ENCODE peak calls at places on chromosomes 6 and 20, in four cellular contexts. Z is transverse colon, T is endothelial cell of umbilical vein, F is tibial nerve. U is an unnamed sample.

GRCh38 chr6:158564243-158565121 is 4.6 kb downstream of the TMEM181 start:
- DNase-seq in Z (peak; percentile 26), T (no peak), F (no peak), U (no peak)

GRCh38 chr6:168121308-168121665 is 42.3 kb upstream of the FRMD1 start:
- DNase-seq in Z (no peak), T (no peak), F (no peak), U (no peak)

GRCh38 chr6:45923831-45924391 is 91.7 kb downstream of the CLIC5 start:
- DNase-seq in Z (no peak), T (no peak), F (no peak), U (no peak)

GRCh38 chr6:35161776-35162607 is 20.9 kb upstream of the TCP11 start:
- DNase-seq in Z (no peak), T (peak; percentile 41), F (no peak), U (no peak)

GRCh38 chr6:51619042-51619799 is 468.2 kb downstream of the PKHD1 start:
- DNase-seq in Z (no peak), T (no peak), F (no peak), U (no peak)

GRCh38 chr6:140879861-140880260 is 1252.9 kb upstream of the GJE1 start:
- DNase-seq in Z (no peak), T (no peak), F (no peak), U (no peak)

GRCh38 chr6:43771210-43771857 is 1.3 kb downstream of the VEGFA start:
- DNase-seq in Z (peak; percentile 78), T (peak; percentile 67), F (peak; percentile 41), U (peak; percentile 82)

GRCh38 chr6:133083248-133083967 is 157.7 kb upstream of the EYA4 start:
- DNase-seq in Z (no peak), T (no peak), F (no peak), U (no peak)

GRCh38 chr6:11013671-11014070 is 30.4 kb downstream of the ELOVL2 start:
- DNase-seq in Z (no peak), T (no peak), F (no peak), U (no peak)

GRCh38 chr6:35474978-35475570 is 6.9 kb downstream of the RPL10A start:
- DNase-seq in Z (no peak), T (no peak), F (no peak), U (no peak)

GRCh38 chr20:34549291-34549928 is 9.1 kb upstream of the MAP1LC3A start:
- DNase-seq in Z (peak; percentile 38), T (no peak), F (no peak), U (no peak)

GRCh38 chr6:9532621-9533557 is 882.0 kb downstream of the TFAP2A start:
- DNase-seq in Z (no peak), T (no peak), F (no peak), U (no peak)

GRCh38 chr6:144006731-144007454 is 1.2 kb downstream of the PLAGL1 start:
- DNase-seq in Z (peak; percentile 10), T (peak; percentile 67), F (no peak), U (no peak)

GRCh38 chr6:20686142-20686541 is 151.9 kb downstream of the CDKAL1 start:
- DNase-seq in Z (no peak), T (no peak), F (no peak), U (no peak)

GRCh38 chr6:3455121-3455489 is 1.7 kb downstream of the SLC22A23 start:
- DNase-seq in Z (peak; percentile 55), T (no peak), F (no peak), U (no peak)

DNA sequence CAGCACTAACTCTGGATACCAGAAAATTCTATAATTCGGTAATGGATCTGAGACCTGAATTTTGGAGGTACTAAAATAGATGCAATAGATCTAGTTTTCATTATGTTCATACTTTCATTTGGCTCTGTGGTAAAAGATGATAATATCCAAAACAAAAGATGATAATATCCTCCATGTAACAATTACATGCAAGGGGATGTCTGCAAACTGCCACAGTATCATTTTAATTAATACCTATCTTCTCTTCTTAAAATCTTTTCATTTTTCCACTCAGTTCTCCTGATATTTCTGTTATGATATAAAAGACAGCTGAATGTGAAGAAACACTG is 15.6 kb downstream of the BTN2A1 start:
- DNase-seq in Z (no peak), T (no peak), F (no peak), U (no peak)
- H3K4me1 ChIP-seq in Z (peaks cover 16% of the 10 kb centered on the region), T (peaks cover 23% of the 10 kb centered on the region), F (peaks cover 22% of the 10 kb centered on the region), U (peaks cover 18% of the 10 kb centered on the region)

GRCh38 chr6:34041385-34041784 is 104.5 kb downstream of the GRM4 start:
- DNase-seq in Z (no peak), T (no peak), F (no peak), U (no peak)
- H3K27me3 ChIP-seq in Z (no peaks in the 10 kb centered on the region), T (no peaks in the 10 kb centered on the region), F (no peaks in the 10 kb centered on the region), U (no peaks in the 10 kb centered on the region)

GRCh38 chr6:73798592-73798991 is 102.6 kb downstream of the CD109 start:
- DNase-seq in Z (peak; percentile 14), T (peak; percentile 43), F (peak; percentile 19), U (peak; percentile 42)
- TF ChIP-seq CTCF in Z (peak; percentile 21), T (peak; percentile 10), F (peak; percentile 18), U (peak; percentile 20)

GRCh38 chr6:156789081-156789943 is 12.1 kb downstream of the ARID1B start:
- DNase-seq in Z (no peak), T (no peak), F (no peak), U (no peak)
- H3K4me1 ChIP-seq in Z (peaks cover 24% of the 10 kb centered on the region), T (peaks cover 11% of the 10 kb centered on the region), F (peaks cover 37% of the 10 kb centered on the region), U (peaks cover 54% of the 10 kb centered on the region)

GRCh38 chr20:63014710-63015109 is 7.9 kb upstream of the BHLHE23 start:
- DNase-seq in Z (no peak), T (no peak), F (no peak), U (no peak)

GRCh38 chr20:63017076-63017825 is 10.5 kb upstream of the BHLHE23 start:
- DNase-seq in Z (no peak), T (no peak), F (no peak), U (no peak)

GRCh38 chr20:63016514-63017075 is 9.8 kb upstream of the BHLHE23 start:
- DNase-seq in Z (no peak), T (no peak), F (no peak), U (no peak)

GRCh38 chr20:63015147-63015664 is 8.4 kb upstream of the BHLHE23 start:
- DNase-seq in Z (no peak), T (no peak), F (no peak), U (no peak)

DNA sequence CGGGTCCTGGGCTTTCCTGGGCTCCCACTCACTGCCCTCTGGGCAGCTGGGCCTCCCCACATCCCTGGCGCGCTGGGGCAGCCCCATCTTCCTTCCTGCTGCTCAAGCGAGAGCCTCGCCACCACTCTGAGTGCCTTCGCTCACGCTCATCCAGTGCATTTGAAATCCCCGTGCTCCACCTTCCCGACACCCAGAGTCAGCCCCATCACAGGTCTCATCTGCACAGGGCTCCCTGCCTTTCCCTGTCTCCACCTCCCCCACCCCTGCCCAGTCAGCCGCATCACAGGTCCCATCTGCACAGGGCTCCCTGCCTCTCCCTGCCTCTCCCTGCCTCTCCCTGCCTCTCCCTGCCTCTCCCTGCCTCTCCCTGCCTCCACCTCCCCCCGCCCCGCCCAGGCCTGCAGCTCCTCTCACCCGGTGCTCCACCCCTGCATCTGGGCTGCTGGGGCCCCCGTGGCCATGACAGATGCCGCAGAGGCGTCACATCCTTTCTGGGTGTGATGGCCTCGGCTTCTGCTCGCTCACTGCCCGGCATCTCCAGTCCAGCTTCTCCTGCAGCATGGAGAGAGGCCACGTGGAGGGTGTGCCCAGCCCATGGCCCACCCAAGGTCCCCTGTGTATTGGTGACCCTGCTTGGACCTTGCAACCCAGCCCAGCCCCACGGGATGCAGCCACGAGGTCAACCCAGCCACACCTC is 9.0 kb upstream of the BHLHE23 start:
- DNase-seq in Z (no peak), T (no peak), F (no peak), U (no peak)
- H3K27me3 ChIP-seq in Z (peaks cover 97% of the 10 kb centered on the region), T (peaks cover 29% of the 10 kb centered on the region), F (no peaks in the 10 kb centered on the region), U (peaks cover 56% of the 10 kb centered on the region)

GRCh38 chr20:43911066-43911465 is 3.6 kb upstream of the TOX2 start:
- DNase-seq in Z (no peak), T (peak; percentile 83), F (no peak), U (no peak)
- TF ChIP-seq CTCF in Z (no peak), T (peak; percentile 25), F (no peak), U (no peak)

DNA sequence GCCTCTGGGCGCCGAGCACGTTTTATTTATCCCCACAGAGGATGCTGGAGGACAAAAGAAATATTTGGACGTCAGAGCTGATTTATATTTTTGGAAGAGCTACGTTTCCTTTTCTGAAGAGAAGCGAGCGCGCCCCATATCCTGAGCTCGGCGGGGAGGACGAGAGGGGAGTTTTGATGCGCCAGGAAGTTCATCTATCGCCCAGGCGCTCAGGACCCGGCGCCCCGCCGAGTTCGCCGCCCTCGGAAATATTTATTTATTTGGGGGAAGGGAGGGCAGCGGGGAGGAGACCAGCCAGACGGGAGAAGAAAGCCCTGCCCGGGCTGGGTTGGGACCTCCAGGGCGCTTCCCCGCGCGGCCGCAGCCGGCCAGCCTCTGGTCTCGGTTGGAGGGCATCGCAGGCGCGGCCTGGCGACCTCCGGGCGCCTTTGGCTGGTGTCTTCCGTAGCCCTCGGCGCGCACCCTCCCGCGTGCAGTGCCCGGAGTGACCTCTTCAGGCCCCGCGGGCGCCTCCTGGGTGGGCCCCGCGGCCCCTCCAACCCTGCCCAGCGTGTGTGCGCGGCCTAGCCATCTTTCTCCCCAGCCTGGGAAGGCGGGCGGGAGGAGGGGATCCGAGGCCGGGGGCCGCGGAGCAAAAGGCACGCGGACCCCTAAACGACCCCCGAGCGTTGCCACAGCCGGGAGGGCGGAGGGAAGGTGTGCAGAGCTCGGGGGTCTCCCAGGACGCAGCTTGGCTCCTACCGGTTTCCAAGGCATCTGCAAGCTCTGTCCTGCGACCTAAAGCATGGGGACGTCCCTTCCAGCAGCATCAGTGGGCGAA is 5.4 kb upstream of the FOXF2 start:
- DNase-seq in Z (no peak), T (no peak), F (no peak), U (no peak)
- H3K4me1 ChIP-seq in Z (peaks cover 31% of the 10 kb centered on the region), T (no peaks in the 10 kb centered on the region), F (peaks cover 30% of the 10 kb centered on the region), U (peaks cover 16% of the 10 kb centered on the region)

U was measured in adrenal gland.